ENCODE peak calls at places on chromosomes 16 and 17, in six cellular contexts. One of them, this sample, is unnamed.

GRCh38 chr17:80513892-80514291 is 30.7 kb upstream of the RPTOR start:
- DNase-seq in AG08395: peak; percentile 22
- DNase-seq in iPS DF 6.9: no peak
- DNase-seq in stimulated activated CD4-positive, alpha-beta T cell treated with anti-CD3 and anti-CD28 coated beads, Interleukin-4, amount 100 ng/mL, for 48 hours: no peak
- DNase-seq in WTC11: no peak
- DNase-seq in T-cell: no peak
- DNase-seq in this sample: no peak

GRCh38 chr16:26360867-26361266 is 669.1 kb downstream of the HS3ST4 start:
- DNase-seq in AG08395: no peak
- DNase-seq in T-cell: no peak
- DNase-seq in iPS DF 6.9: no peak
- DNase-seq in stimulated activated CD4-positive, alpha-beta T cell treated with anti-CD3 and anti-CD28 coated beads, Interleukin-4, amount 100 ng/mL, for 48 hours: no peak
- DNase-seq in WTC11: no peak
- DNase-seq in this sample: no peak

GRCh38 chr16:27642753-27643152 is 92.8 kb downstream of the KATNIP start:
- DNase-seq in WTC11: peak; percentile 49
- DNase-seq in iPS DF 6.9: no peak
- DNase-seq in stimulated activated CD4-positive, alpha-beta T cell treated with anti-CD3 and anti-CD28 coated beads, Interleukin-4, amount 100 ng/mL, for 48 hours: no peak
- DNase-seq in AG08395: no peak
- DNase-seq in T-cell: no peak
- DNase-seq in this sample: no peak

GRCh38 chr17:50053654-50053960 is 2.3 kb upstream of the ITGA3 start:
- DNase-seq in WTC11: no peak
- DNase-seq in T-cell: no peak
- DNase-seq in stimulated activated CD4-positive, alpha-beta T cell treated with anti-CD3 and anti-CD28 coated beads, Interleukin-4, amount 100 ng/mL, for 48 hours: no peak
- DNase-seq in AG08395: no peak
- DNase-seq in iPS DF 6.9: no peak
- DNase-seq in this sample: no peak

GRCh38 chr17:40303706-40304450 is 5.1 kb upstream of the RARA start:
- DNase-seq in WTC11: no peak
- DNase-seq in T-cell: no peak
- DNase-seq in AG08395: peak; percentile 74
- DNase-seq in iPS DF 6.9: no peak
- DNase-seq in stimulated activated CD4-positive, alpha-beta T cell treated with anti-CD3 and anti-CD28 coated beads, Interleukin-4, amount 100 ng/mL, for 48 hours: no peak
- DNase-seq in this sample: no peak

GRCh38 chr17:72950236-72950931 is 142.1 kb downstream of the SLC39A11 start:
- DNase-seq in AG08395: no peak
- DNase-seq in WTC11: no peak
- DNase-seq in iPS DF 6.9: no peak
- DNase-seq in T-cell: no peak
- DNase-seq in stimulated activated CD4-positive, alpha-beta T cell treated with anti-CD3 and anti-CD28 coated beads, Interleukin-4, amount 100 ng/mL, for 48 hours: no peak
- DNase-seq in this sample: no peak

GRCh38 chr17:7122386-7122785 is 7.8 kb upstream of the ASGR2 start:
- DNase-seq in iPS DF 6.9: no peak
- DNase-seq in WTC11: no peak
- DNase-seq in AG08395: no peak
- DNase-seq in T-cell: no peak
- DNase-seq in stimulated activated CD4-positive, alpha-beta T cell treated with anti-CD3 and anti-CD28 coated beads, Interleukin-4, amount 100 ng/mL, for 48 hours: no peak
- DNase-seq in this sample: no peak

GRCh38 chr16:10600792-10601443 is 20.5 kb upstream of the EMP2 start:
- DNase-seq in stimulated activated CD4-positive, alpha-beta T cell treated with anti-CD3 and anti-CD28 coated beads, Interleukin-4, amount 100 ng/mL, for 48 hours: no peak
- DNase-seq in T-cell: no peak
- DNase-seq in iPS DF 6.9: no peak
- DNase-seq in AG08395: peak; percentile 63
- DNase-seq in WTC11: no peak
- DNase-seq in this sample: no peak

GRCh38 chr16:88472637-88473205 is 19.6 kb downstream of the ZFPM1 start:
- DNase-seq in WTC11: no peak
- DNase-seq in stimulated activated CD4-positive, alpha-beta T cell treated with anti-CD3 and anti-CD28 coated beads, Interleukin-4, amount 100 ng/mL, for 48 hours: no peak
- DNase-seq in T-cell: no peak
- DNase-seq in iPS DF 6.9: no peak
- DNase-seq in AG08395: no peak
- DNase-seq in this sample: no peak

GRCh38 chr17:78993241-78993956 is 13.7 kb upstream of the LGALS3BP start:
- DNase-seq in stimulated activated CD4-positive, alpha-beta T cell treated with anti-CD3 and anti-CD28 coated beads, Interleukin-4, amount 100 ng/mL, for 48 hours: peak; percentile 52
- DNase-seq in AG08395: peak; percentile 60
- DNase-seq in iPS DF 6.9: no peak
- DNase-seq in T-cell: peak; percentile 34
- DNase-seq in WTC11: peak; percentile 85
- DNase-seq in this sample: peak; percentile 76

GRCh38 chr17:10270258-10270657 is 71.9 kb upstream of the GAS7 start:
- DNase-seq in stimulated activated CD4-positive, alpha-beta T cell treated with anti-CD3 and anti-CD28 coated beads, Interleukin-4, amount 100 ng/mL, for 48 hours: no peak
- DNase-seq in AG08395: peak; percentile 58
- DNase-seq in WTC11: no peak
- DNase-seq in iPS DF 6.9: no peak
- DNase-seq in T-cell: no peak
- DNase-seq in this sample: no peak

GRCh38 chr17:17842111-17842876 is 5.5 kb upstream of the SREBF1 start:
- DNase-seq in stimulated activated CD4-positive, alpha-beta T cell treated with anti-CD3 and anti-CD28 coated beads, Interleukin-4, amount 100 ng/mL, for 48 hours: no peak
- DNase-seq in AG08395: no peak
- DNase-seq in iPS DF 6.9: no peak
- DNase-seq in T-cell: no peak
- DNase-seq in WTC11: no peak
- DNase-seq in this sample: no peak

GRCh38 chr16:85878875-85879274 is 20.1 kb upstream of the IRF8 start:
- DNase-seq in AG08395: peak; percentile 82
- DNase-seq in stimulated activated CD4-positive, alpha-beta T cell treated with anti-CD3 and anti-CD28 coated beads, Interleukin-4, amount 100 ng/mL, for 48 hours: no peak
- DNase-seq in T-cell: no peak
- DNase-seq in WTC11: no peak
- DNase-seq in iPS DF 6.9: no peak
- DNase-seq in this sample: peak; percentile 24

GRCh38 chr17:57249520-57249919 is 6.8 kb upstream of the MSI2 start:
- DNase-seq in WTC11: no peak
- DNase-seq in T-cell: no peak
- DNase-seq in iPS DF 6.9: no peak
- DNase-seq in AG08395: no peak
- DNase-seq in stimulated activated CD4-positive, alpha-beta T cell treated with anti-CD3 and anti-CD28 coated beads, Interleukin-4, amount 100 ng/mL, for 48 hours: no peak
- DNase-seq in this sample: no peak

GRCh38 chr16:58733671-58734458 is at the start of gene GOT2:
- DNase-seq in stimulated activated CD4-positive, alpha-beta T cell treated with anti-CD3 and anti-CD28 coated beads, Interleukin-4, amount 100 ng/mL, for 48 hours: peak; percentile 75
- DNase-seq in WTC11: peak; percentile 83
- DNase-seq in iPS DF 6.9: peak; percentile 63
- DNase-seq in T-cell: peak; percentile 69
- DNase-seq in AG08395: peak; percentile 90
- DNase-seq in this sample: peak; percentile 90

GRCh38 chr17:64736804-64737492 is 74.8 kb upstream of the SMURF2 start:
- DNase-seq in AG08395: no peak
- DNase-seq in WTC11: peak; percentile 56
- DNase-seq in stimulated activated CD4-positive, alpha-beta T cell treated with anti-CD3 and anti-CD28 coated beads, Interleukin-4, amount 100 ng/mL, for 48 hours: peak; percentile 28
- DNase-seq in T-cell: peak; percentile 34
- DNase-seq in iPS DF 6.9: no peak
- DNase-seq in this sample: peak; percentile 41

GRCh38 chr16:86953631-86954465 is 363.3 kb downstream of the C16orf95 start:
- DNase-seq in T-cell: no peak
- DNase-seq in stimulated activated CD4-positive, alpha-beta T cell treated with anti-CD3 and anti-CD28 coated beads, Interleukin-4, amount 100 ng/mL, for 48 hours: no peak
- DNase-seq in WTC11: peak; percentile 32
- DNase-seq in iPS DF 6.9: no peak
- DNase-seq in AG08395: no peak
- DNase-seq in this sample: peak; percentile 60

GRCh38 chr17:2400474-2400866 is 390 bp downstream of the MNT start:
- DNase-seq in AG08395: no peak
- DNase-seq in T-cell: peak; percentile 55
- DNase-seq in stimulated activated CD4-positive, alpha-beta T cell treated with anti-CD3 and anti-CD28 coated beads, Interleukin-4, amount 100 ng/mL, for 48 hours: peak; percentile 61
- DNase-seq in iPS DF 6.9: no peak
- DNase-seq in WTC11: peak; percentile 69
- DNase-seq in this sample: peak; percentile 68

GRCh38 chr17:28018439-28019070 is 23.9 kb upstream of the NLK start:
- DNase-seq in T-cell: no peak
- DNase-seq in AG08395: no peak
- DNase-seq in iPS DF 6.9: no peak
- DNase-seq in WTC11: no peak
- DNase-seq in stimulated activated CD4-positive, alpha-beta T cell treated with anti-CD3 and anti-CD28 coated beads, Interleukin-4, amount 100 ng/mL, for 48 hours: no peak
- DNase-seq in this sample: no peak